ENCODE peak calls at places on chromosomes 13 and 19, in five cellular contexts. X is CD8-positive, alpha-beta T cell; Q is lower lobe of right lung; B is WTC11; I is foreskin fibroblast. O is an unnamed sample.

GRCh38 chr13:66926851-66927524 is 303.1 kb downstream of the PCDH9 start:
- DNase-seq in X (no peak), Q (no peak), B (no peak), I (peak), O (no peak)

GRCh38 chr19:742540-743075 is 8.3 kb upstream of the MISP start:
- DNase-seq in X (no peak), Q (no peak), I (no peak), B (no peak), O (no peak)

GRCh38 chr19:51703655-51704515 is 10.8 kb downstream of the SPACA6 start:
- DNase-seq in Q (peak), B (peak), I (peak), X (peak), O (peak)

GRCh38 chr13:75495938-75496337 is 14.0 kb upstream of the TBC1D4 start:
- DNase-seq in I (peak), Q (no peak), B (no peak), X (no peak), O (no peak)

GRCh38 chr19:16367269-16367683 is 42.6 kb downstream of the KLF2 start:
- DNase-seq in I (no peak), B (no peak), X (no peak), Q (peak), O (no peak)

GRCh38 chr13:52788011-52788410 is 48.4 kb upstream of the CNMD start:
- DNase-seq in Q (no peak), I (no peak), X (no peak), B (no peak), O (no peak)

GRCh38 chr13:111422352-111422751 is 101.9 kb downstream of the TEX29 start:
- DNase-seq in Q (no peak), I (no peak), B (no peak), X (no peak), O (no peak)

GRCh38 chr13:35191883-35192282 is 249.8 kb downstream of the NBEA start:
- DNase-seq in I (peak), Q (no peak), B (no peak), X (no peak), O (no peak)

GRCh38 chr13:49343731-49344130 is 96.0 kb downstream of the CDADC1 start:
- DNase-seq in Q (no peak), X (no peak), B (no peak), I (no peak), O (no peak)

GRCh38 chr19:3375221-3376088 is 9.1 kb downstream of the NFIC start:
- DNase-seq in I (peak), Q (peak), B (no peak), X (no peak), O (no peak)

GRCh38 chr13:27461940-27462584 is 11.7 kb upstream of the MTIF3 start:
- DNase-seq in Q (no peak), B (no peak), I (peak), X (no peak), O (peak)

GRCh38 chr19:28556371-28556770 is 656.6 kb downstream of the UQCRFS1 start:
- DNase-seq in X (no peak), I (no peak), B (no peak), Q (no peak), O (no peak)

GRCh38 chr13:93496985-93497673 is 270.5 kb downstream of the GPC6 start:
- DNase-seq in Q (no peak), X (no peak), B (no peak), I (no peak), O (no peak)

GRCh38 chr19:2171349-2172145 is 7.8 kb downstream of the DOT1L start:
- DNase-seq in I (no peak), Q (peak), X (peak), B (peak), O (peak)

GRCh38 chr13:110824901-110825300 is 90.0 kb downstream of the ANKRD10 start:
- DNase-seq in X (no peak), Q (no peak), B (no peak), I (no peak), O (no peak)

GRCh38 chr13:51769455-51770127 is 34.4 kb downstream of the DHRS12 start:
- DNase-seq in I (no peak), Q (no peak), X (no peak), B (no peak), O (no peak)

GRCh38 chr13:51765142-51765515 is 38.8 kb downstream of the DHRS12 start:
- DNase-seq in X (no peak), I (no peak), B (no peak), Q (no peak), O (no peak)

GRCh38 chr13:51768976-51769375 is 35.0 kb downstream of the DHRS12 start:
- DNase-seq in I (no peak), Q (no peak), X (no peak), B (no peak), O (no peak)

GRCh38 chr13:51768378-51768921 is 35.5 kb downstream of the DHRS12 start:
- DNase-seq in X (no peak), Q (no peak), B (peak), I (no peak), O (peak)

GRCh38 chr13:51767100-51767499 is 36.9 kb downstream of the DHRS12 start:
- DNase-seq in Q (no peak), B (no peak), X (no peak), I (no peak), O (no peak)
- TF ChIP-seq CTCF in Q (no peak), B (no peak), X (no peak), I (no peak), O (no peak)

DNA sequence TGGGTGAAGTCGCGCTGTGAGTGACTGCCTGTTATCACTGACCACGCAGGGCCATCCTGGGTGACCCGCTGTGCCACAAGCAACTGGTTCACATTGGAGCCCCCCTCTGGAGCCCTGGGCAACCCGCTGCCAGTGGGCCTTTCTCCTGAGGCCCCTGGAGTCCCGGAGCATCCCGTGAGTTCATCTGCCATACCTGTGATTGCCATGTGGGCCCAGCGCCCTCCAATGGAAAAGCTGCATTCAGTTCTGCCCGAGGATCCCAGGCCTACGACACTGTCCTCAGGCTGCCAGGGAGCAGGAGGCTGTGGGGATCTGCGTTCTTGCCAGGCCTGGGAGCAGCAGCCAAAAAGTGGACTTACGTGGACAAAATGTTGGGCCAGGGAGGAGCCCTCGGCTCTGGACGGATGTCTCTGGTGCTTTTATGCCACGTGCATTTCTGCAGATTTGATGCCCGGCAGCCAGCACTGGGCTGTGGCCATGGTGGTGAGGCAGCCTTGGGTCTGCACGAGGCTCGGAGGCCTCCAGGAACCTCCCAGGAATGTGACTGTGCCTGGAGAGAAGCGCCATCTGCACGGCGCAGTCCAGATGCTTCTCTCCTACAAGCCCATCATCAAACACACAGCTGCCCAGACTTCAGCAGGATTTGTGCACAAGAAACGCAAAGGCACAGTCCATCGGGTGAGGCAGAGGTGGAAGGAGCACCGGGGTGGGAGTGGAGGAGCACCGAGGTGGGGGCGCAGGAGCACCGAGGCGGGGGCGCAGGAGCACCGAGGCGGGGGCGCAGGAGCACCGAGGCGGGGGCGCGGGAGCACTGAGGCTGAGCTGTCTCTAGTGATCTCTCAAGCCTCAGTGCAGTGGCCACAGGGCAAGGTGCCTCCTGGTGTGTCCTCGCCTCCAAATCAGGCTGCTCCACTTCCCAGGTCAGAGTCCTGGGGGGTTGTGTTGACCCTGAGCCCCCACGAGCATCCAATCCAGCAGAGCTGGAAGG is 44.0 kb downstream of the C13orf46 start:
- DNase-seq in Q (no peak), X (no peak), B (peak), I (peak), O (no peak)
- TF ChIP-seq CTCF in Q (no peak), X (no peak), B (no peak), I (no peak), O (no peak)

DNA sequence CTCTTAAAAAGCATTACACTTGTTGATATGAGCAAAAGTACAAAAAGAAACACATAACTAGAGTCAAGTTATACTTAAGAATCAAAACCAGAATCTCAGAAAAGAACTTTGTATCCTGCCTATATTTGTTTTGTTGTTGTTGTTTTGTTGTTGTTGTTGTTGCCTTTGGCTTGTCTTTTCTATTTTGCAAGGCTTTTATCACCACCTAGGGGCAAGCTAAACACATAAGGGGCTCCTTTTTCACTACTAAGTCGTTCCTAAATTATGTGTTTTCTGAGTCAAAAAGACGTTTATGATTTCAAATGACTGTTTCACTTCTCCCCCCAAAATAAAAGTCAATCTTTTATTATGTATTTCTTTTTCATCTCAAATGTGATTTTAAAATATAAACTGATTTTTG is 250.2 kb downstream of the RBM26 start:
- DNase-seq in B (no peak), I (no peak), Q (no peak), X (no peak), O (no peak)
- TF ChIP-seq CTCF in B (no peak), I (no peak), Q (no peak), X (no peak), O (no peak)

GRCh38 chr19:19405919-19406877 is 723 bp downstream of the GATAD2A start:
- DNase-seq in B (peak), I (peak), Q (peak), X (no peak), O (peak)

GRCh38 chr19:19409235-19410030 is 4.0 kb downstream of the GATAD2A start:
- DNase-seq in B (no peak), X (no peak), Q (no peak), I (no peak), O (no peak)

GRCh38 chr19:19406878-19407639 is 1.6 kb downstream of the GATAD2A start:
- DNase-seq in B (no peak), I (peak), Q (peak), X (no peak), O (no peak)

GRCh38 chr19:19407640-19407933 is 2.1 kb downstream of the GATAD2A start:
- DNase-seq in Q (no peak), I (no peak), B (no peak), X (no peak), O (no peak)

GRCh38 chr19:19410553-19411550 is 5.4 kb downstream of the GATAD2A start:
- DNase-seq in B (no peak), Q (no peak), I (peak), X (no peak), O (no peak)
- TF ChIP-seq CTCF in B (no peak), Q (no peak), I (no peak), X (no peak), O (no peak)

DNA sequence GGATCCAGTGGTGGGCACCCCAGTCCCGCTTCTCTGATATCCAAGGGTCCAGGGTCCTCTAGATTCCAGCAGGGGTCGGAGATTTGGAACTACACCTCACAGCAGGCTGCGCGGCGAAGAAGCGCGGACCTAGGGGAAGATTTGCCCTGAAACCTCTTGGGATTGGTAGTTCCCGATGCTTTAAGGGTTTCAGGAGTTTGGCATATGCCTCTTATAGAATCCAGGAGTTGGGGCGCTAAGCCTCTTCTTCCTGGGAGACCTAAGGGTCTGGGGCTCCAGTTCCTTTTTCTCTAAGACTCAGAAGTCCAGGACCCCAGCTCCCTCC is 349 bp downstream of the BCL2L12 start:
- DNase-seq in Q (no peak), X (no peak), B (peak), I (no peak), O (no peak)
- TF ChIP-seq CTCF in Q (no peak), X (no peak), B (no peak), I (no peak), O (no peak)

GRCh38 chr13:51784097-51784496 is 19.9 kb downstream of the DHRS12 start:
- DNase-seq in X (no peak), Q (no peak), B (no peak), I (no peak), O (no peak)

GRCh38 chr13:51783432-51784094 is 20.4 kb downstream of the DHRS12 start:
- DNase-seq in X (no peak), I (peak), B (no peak), Q (no peak), O (peak)

GRCh38 chr13:51782026-51782710 is 21.8 kb downstream of the DHRS12 start:
- DNase-seq in Q (no peak), X (no peak), I (no peak), B (no peak), O (no peak)

GRCh38 chr13:51780099-51780498 is 23.9 kb downstream of the DHRS12 start:
- DNase-seq in X (no peak), I (no peak), B (no peak), Q (no peak), O (no peak)

GRCh38 chr13:51781246-51782022 is 22.5 kb downstream of the DHRS12 start:
- DNase-seq in B (peak), I (peak), Q (no peak), X (no peak), O (no peak)
- TF ChIP-seq CTCF in B (no peak), I (peak), Q (peak), X (no peak), O (no peak)

O was measured in glutamatergic neuron.